ENCODE peak calls at places on chromosomes 3 and 15, in eight cellular contexts. Q, K, P, G, A, R, U and T are unnamed samples.

GRCh38 chr3:179927191-179927590 is 109.5 kb downstream of the PEX5L start:
- DNase-seq in R (no peak), A (no peak), P (no peak), K (no peak), G (no peak), Q (no peak), U (no peak), T (no peak)

GRCh38 chr3:4426261-4426781 is 40.7 kb downstream of the SUMF1 start:
- DNase-seq in G (no peak), K (no peak), R (no peak), P (no peak), A (no peak), U (no peak), Q (no peak), T (no peak)

GRCh38 chr3:129612350-129613204 is 6.1 kb upstream of the PLXND1 start:
- DNase-seq in G (no peak), A (no peak), U (no peak), K (peak; percentile 21), R (no peak), P (no peak), Q (no peak), T (no peak)

GRCh38 chr3:45188714-45189659 is 37.1 kb downstream of the TMEM158 start:
- DNase-seq in U (no peak), K (no peak), Q (no peak), P (no peak), A (no peak), G (no peak), R (no peak), T (no peak)

GRCh38 chr3:11706604-11707003 is 62.9 kb upstream of the VGLL4 start:
- DNase-seq in R (no peak), A (no peak), P (no peak), K (no peak), U (no peak), Q (no peak), G (no peak), T (no peak)

GRCh38 chr3:70996082-70996481 is 587.4 kb downstream of the FOXP1 start:
- DNase-seq in P (no peak), R (no peak), A (no peak), G (no peak), U (no peak), Q (no peak), K (no peak), T (no peak)

GRCh38 chr15:68348064-68348463 is 70.5 kb downstream of the FEM1B start:
- DNase-seq in P (peak; percentile 48), G (no peak), R (no peak), U (no peak), A (no peak), K (no peak), Q (no peak), T (peak; percentile 75)

GRCh38 chr3:72144773-72145505 is 360.0 kb upstream of the PROK2 start:
- DNase-seq in R (no peak), A (no peak), P (no peak), K (no peak), G (peak; percentile 47), Q (no peak), U (no peak), T (no peak)

GRCh38 chr3:29226709-29227108 is 54.2 kb upstream of the RBMS3 start:
- DNase-seq in P (no peak), R (no peak), U (no peak), K (no peak), G (no peak), Q (no peak), A (no peak), T (no peak)

GRCh38 chr3:54171509-54171908 is 49.2 kb downstream of the CACNA2D3 start:
- DNase-seq in G (no peak), R (no peak), U (no peak), K (no peak), P (no peak), A (no peak), Q (no peak), T (no peak)

GRCh38 chr15:77607111-77607893 is 25.4 kb downstream of the LINGO1 start:
- DNase-seq in U (no peak), P (no peak), Q (peak; percentile 14), G (no peak), A (no peak), K (no peak), R (no peak), T (no peak)
- H3K4me3 ChIP-seq in U (no peak overlapping the region), P (no peak overlapping the region), Q (no peak overlapping the region), G (no peak overlapping the region), A (no peak overlapping the region), K (no peak overlapping the region), R (no peak overlapping the region), T (no peak overlapping the region)

DNA sequence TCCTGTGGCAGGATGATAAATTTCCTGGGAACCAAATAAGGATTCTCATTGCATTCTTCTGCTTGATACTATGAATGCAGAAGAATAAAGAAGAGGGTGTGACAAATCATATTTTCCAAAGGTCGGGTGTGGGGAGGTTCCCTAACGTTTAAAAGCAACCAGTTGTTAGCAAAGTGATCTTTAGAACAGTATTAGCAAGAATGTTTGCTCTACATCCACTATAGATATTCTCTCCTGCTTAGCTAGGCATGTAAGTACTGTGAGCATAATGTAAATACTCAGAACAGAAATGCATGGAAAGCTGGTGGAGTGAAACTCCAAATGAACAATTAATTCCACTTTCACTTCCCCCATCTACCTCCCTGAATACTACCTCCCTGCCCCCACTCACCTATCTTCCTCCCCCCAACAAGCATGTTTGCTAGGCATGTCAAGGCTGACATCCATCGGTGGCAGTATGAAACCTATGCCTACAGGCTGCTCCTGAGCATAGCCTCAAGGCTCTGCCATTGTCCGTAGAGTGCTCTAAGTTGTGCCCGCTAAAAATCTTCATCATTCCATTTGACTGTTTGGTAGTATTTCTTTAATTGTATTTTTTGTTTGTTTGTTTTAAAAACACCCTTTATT is 329.7 kb downstream of the TIGIT start:
- DNase-seq in G (peak; percentile 4), A (no peak), K (no peak), U (no peak), R (no peak), Q (no peak), P (no peak), T (no peak)
- H3K4me3 ChIP-seq in G (no peak overlapping the region), A (no peak overlapping the region), K (peak overlapping the region; percentile 53), U (no peak overlapping the region), R (peak overlapping the region; percentile 56), Q (peak overlapping the region; percentile 55), P (peak overlapping the region; percentile 60), T (peak overlapping the region; percentile 62)

GRCh38 chr3:188559856-188560255 is 405.9 kb downstream of the LPP start:
- DNase-seq in P (no peak), A (no peak), Q (no peak), K (no peak), U (no peak), G (no peak), R (no peak), T (no peak)
- H3K4me3 ChIP-seq in P (no peak overlapping the region), A (no peak overlapping the region), Q (no peak overlapping the region), K (no peak overlapping the region), U (no peak overlapping the region), G (no peak overlapping the region), R (no peak overlapping the region), T (no peak overlapping the region)

GRCh38 chr15:98853161-98853560 is 154.4 kb downstream of the PGPEP1L start:
- DNase-seq in Q (peak; percentile 93), G (peak; percentile 89), A (peak; percentile 73), U (peak; percentile 69), K (peak; percentile 70), R (peak; percentile 82), P (peak; percentile 88), T (peak; percentile 96)

GRCh38 chr15:98854496-98854895 is 153.1 kb downstream of the PGPEP1L start:
- DNase-seq in G (no peak), U (no peak), Q (no peak), K (no peak), A (no peak), P (no peak), R (no peak), T (no peak)

GRCh38 chr15:98853593-98854420 is 153.8 kb downstream of the PGPEP1L start:
- DNase-seq in G (no peak), K (no peak), A (no peak), R (no peak), P (no peak), U (no peak), Q (no peak), T (no peak)

GRCh38 chr15:98855067-98855814 is 152.4 kb downstream of the PGPEP1L start:
- DNase-seq in U (no peak), P (no peak), A (no peak), R (no peak), G (no peak), K (no peak), Q (no peak), T (no peak)

DNA sequence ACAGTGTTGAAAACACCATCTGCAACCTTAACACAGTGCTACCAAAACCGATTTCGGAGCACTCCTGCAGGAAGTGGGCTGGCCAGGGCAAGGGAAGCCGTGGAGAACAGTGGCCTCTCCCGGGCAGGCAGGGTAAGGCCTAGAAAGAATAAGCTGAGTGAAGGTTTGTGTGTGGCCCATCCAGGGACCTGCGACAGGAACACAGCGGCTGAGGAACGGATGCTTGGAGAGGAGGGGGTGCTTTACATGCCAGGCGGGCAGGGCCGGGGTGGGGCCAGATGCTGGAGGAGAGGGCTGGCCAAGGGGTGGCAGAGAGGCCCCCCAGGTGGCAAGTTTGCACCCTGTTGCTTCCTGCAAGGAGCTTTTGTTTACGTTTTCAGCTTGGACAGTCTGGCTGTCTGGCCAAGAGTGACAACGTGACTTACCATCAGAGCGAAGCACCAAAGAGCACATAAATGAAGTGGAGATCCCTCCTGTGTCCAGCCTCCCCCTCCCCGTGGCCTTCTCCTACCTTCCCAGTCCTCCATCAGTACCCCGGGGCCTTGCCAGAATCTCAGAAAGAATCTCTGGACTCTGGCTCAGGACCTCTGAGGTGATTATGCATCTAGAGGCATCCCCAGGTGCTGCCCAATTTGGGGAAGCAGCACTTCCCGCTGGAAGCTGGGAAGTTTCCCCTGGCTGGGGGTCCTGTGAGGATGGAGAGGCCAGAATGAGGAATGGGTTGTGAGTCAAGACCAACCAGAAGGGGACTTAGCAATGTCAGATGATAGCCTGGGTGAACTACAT is 156.4 kb downstream of the PGPEP1L start:
- DNase-seq in Q (peak; percentile 64), G (peak; percentile 83), A (peak; percentile 65), U (peak; percentile 75), R (no peak), P (no peak), K (no peak), T (no peak)
- H3K4me3 ChIP-seq in Q (peak overlapping the region; percentile 59), G (no peak overlapping the region), A (no peak overlapping the region), U (peak overlapping the region; percentile 59), R (no peak overlapping the region), P (peak overlapping the region; percentile 58), K (peak overlapping the region; percentile 55), T (peak overlapping the region; percentile 73)

GRCh38 chr3:150220041-150220440 is 188.1 kb upstream of the TSC22D2 start:
- DNase-seq in R (no peak), P (no peak), G (no peak), Q (no peak), A (no peak), U (no peak), K (no peak), T (no peak)
- H3K4me3 ChIP-seq in R (no peak overlapping the region), P (no peak overlapping the region), G (no peak overlapping the region), Q (no peak overlapping the region), A (no peak overlapping the region), U (no peak overlapping the region), K (no peak overlapping the region), T (no peak overlapping the region)

DNA sequence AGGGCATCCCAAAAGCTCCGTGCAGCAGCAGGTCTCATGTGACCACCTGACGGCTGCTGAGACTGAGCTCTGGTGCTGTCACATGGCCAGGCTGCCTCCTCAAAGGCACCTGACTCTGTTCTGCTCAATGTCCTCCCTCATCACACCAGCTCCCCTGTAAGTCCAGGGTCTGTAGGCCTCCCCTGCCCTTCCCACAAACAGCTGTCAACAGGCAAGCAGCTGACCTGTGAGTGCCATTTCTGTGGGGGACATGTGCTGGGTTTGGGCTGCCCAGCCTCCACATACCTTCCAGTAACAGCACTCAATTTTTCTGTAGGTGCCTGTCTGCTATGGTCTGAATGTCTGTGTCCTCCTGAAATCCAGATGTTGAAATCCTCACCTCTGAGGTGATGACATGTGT is 11.2 kb downstream of the NUP210 start:
- DNase-seq in P (no peak), R (no peak), K (no peak), A (no peak), Q (no peak), U (no peak), G (no peak), T (no peak)
- H3K4me3 ChIP-seq in P (no peak overlapping the region), R (no peak overlapping the region), K (no peak overlapping the region), A (no peak overlapping the region), Q (no peak overlapping the region), U (no peak overlapping the region), G (no peak overlapping the region), T (no peak overlapping the region)